ENCODE peak calls at places on chromosomes 6 and 20, in six cellular contexts. B, X, C, O, L and G are unnamed samples.

GRCh38 chr6:142945071-142945445 is at the start of gene HIVEP2:
- DNase-seq in B (no peak), X (peak), C (peak), O (no peak), L (peak), G (no peak)

GRCh38 chr6:43891072-43891870 is 121.3 kb downstream of the VEGFA start:
- DNase-seq in B (no peak), X (no peak), C (no peak), O (no peak), L (peak), G (no peak)

GRCh38 chr6:53203483-53203882 is 54.8 kb upstream of the GCM1 start:
- DNase-seq in B (no peak), X (no peak), C (no peak), O (no peak), L (no peak), G (peak)

GRCh38 chr20:5168582-5169396 is 42.0 kb downstream of the CDS2 start:
- DNase-seq in B (no peak), X (peak), C (no peak), O (no peak), L (peak), G (peak)

GRCh38 chr6:31821301-31822037 is 6.1 kb upstream of the HSPA1B start:
- DNase-seq in B (no peak), X (peak), C (peak), O (no peak), L (peak), G (no peak)

GRCh38 chr6:105326838-105327745 is 75.8 kb downstream of the PREP start:
- DNase-seq in B (peak), X (no peak), C (no peak), O (peak), L (no peak), G (no peak)

GRCh38 chr20:11496382-11496781 is 421.3 kb upstream of the BTBD3 start:
- DNase-seq in B (no peak), X (no peak), C (no peak), O (no peak), L (no peak), G (no peak)

GRCh38 chr6:113361014-113361645 is 496.0 kb upstream of the MARCKS start:
- DNase-seq in B (peak), X (peak), C (no peak), O (no peak), L (no peak), G (no peak)

GRCh38 chr6:154806804-154807203 is 73.6 kb downstream of the SCAF8 start:
- DNase-seq in B (no peak), X (no peak), C (no peak), O (no peak), L (no peak), G (no peak)

GRCh38 chr20:58073945-58074920 is 154.2 kb downstream of the ANKRD60 start:
- DNase-seq in B (no peak), X (peak), C (no peak), O (no peak), L (no peak), G (no peak)

GRCh38 chr6:85252552-85252951 is 197.3 kb upstream of the NT5E start:
- DNase-seq in B (no peak), X (no peak), C (no peak), O (no peak), L (no peak), G (no peak)

GRCh38 chr20:53202781-53203180 is 230.6 kb downstream of the TSHZ2 start:
- DNase-seq in B (no peak), X (no peak), C (no peak), O (no peak), L (no peak), G (no peak)

GRCh38 chr6:22956029-22956715 is 386.8 kb downstream of the HDGFL1 start:
- DNase-seq in B (no peak), X (no peak), C (no peak), O (no peak), L (no peak), G (no peak)

GRCh38 chr20:25013478-25014380 is 21.2 kb upstream of the APMAP start:
- DNase-seq in B (no peak), X (no peak), C (no peak), O (no peak), L (no peak), G (no peak)

GRCh38 chr20:47663354-47664067 is 121.8 kb downstream of the SULF2 start:
- DNase-seq in B (peak), X (peak), C (peak), O (peak), L (peak), G (peak)

GRCh38 chr6:92623441-92623840 is 795.9 kb downstream of the EPHA7 start:
- DNase-seq in B (no peak), X (no peak), C (no peak), O (no peak), L (no peak), G (no peak)

GRCh38 chr6:340991-341827 is 48.9 kb downstream of the DUSP22 start:
- DNase-seq in B (no peak), X (no peak), C (no peak), O (no peak), L (no peak), G (peak)

GRCh38 chr20:2386516-2387179 is 5.9 kb downstream of the TGM6 start:
- DNase-seq in B (no peak), X (peak), C (no peak), O (no peak), L (no peak), G (no peak)

GRCh38 chr6:159110013-159110412 is 59.2 kb upstream of the FNDC1 start:
- DNase-seq in B (peak), X (peak), C (peak), O (peak), L (peak), G (no peak)

GRCh38 chr6:132797975-132798819 is at the start of gene SLC18B1:
- DNase-seq in B (no peak), X (peak), C (peak), O (no peak), L (peak), G (no peak)
- H3K4me3 ChIP-seq in B (no peak), X (peak), C (peak), O (peak), L (peak), G (peak)

DNA sequence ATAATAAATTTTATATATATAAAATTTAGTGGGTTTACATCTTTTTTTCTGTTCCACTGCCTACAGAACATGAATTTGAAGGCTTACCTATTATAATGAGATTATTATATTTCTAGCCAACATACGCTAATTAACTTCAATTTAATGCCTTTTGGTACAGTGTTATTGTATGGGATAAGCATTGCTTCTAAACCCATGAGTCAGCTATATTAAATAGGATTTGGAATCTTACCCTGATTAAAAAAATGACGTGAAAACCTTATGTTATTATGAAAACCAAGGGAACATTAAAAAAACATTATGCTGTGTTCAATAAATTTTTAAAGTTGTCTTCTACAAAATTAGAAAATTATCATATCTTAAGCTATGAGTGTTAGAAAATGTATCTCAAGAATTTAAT is 334.0 kb upstream of the RGS17 start:
- DNase-seq in B (no peak), X (no peak), C (no peak), O (no peak), L (no peak), G (no peak)
- TF ChIP-seq POLR2AphosphoS5 in B (no peak), X (no peak), C (no peak), O (no peak), L (no peak), G (no peak)

DNA sequence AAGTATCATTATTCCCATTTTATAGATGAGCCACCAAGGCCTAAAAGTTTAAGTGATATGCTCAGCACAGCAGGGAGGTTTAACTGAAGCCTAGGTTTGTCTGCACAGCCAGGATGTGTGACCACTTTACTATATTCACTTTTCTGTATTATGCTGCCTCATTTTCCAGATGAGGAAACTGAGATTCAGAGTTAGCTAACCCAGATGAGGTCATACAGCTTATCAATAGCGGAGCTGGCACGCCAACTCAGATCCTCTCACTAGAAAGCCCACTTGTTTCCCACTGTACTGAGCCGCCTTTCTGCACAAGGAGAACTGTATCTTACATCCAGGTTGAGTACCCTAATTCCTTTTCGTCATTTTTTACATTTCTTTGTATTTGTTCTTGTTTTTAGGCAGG is 131.7 kb upstream of the SUPT3H start:
- DNase-seq in B (no peak), X (no peak), C (no peak), O (no peak), L (no peak), G (no peak)
- H3K27ac ChIP-seq in B (no peak), X (no peak), C (no peak), O (no peak), L (no peak), G (no peak)

GRCh38 chr20:63690898-63691710 is 5.3 kb upstream of the TNFRSF6B start:
- DNase-seq in B (no peak), X (no peak), C (peak), O (no peak), L (no peak), G (no peak)

GRCh38 chr20:63688234-63689045 is 8.0 kb upstream of the TNFRSF6B start:
- DNase-seq in B (no peak), X (no peak), C (no peak), O (no peak), L (no peak), G (no peak)

GRCh38 chr20:63691711-63692435 is 4.6 kb upstream of the TNFRSF6B start:
- DNase-seq in B (no peak), X (no peak), C (no peak), O (no peak), L (no peak), G (no peak)

GRCh38 chr20:63689046-63690000 is 7.1 kb upstream of the TNFRSF6B start:
- DNase-seq in B (no peak), X (no peak), C (no peak), O (no peak), L (no peak), G (no peak)

GRCh38 chr20:63690001-63690897 is 6.2 kb upstream of the TNFRSF6B start:
- DNase-seq in B (no peak), X (no peak), C (no peak), O (no peak), L (no peak), G (no peak)
- H3K4me3 ChIP-seq in B (no peak), X (no peak), C (no peak), O (no peak), L (no peak), G (no peak)